ENCODE peak calls at places on chromosomes 1 and 21, in eight cellular contexts. O, R, P, D, A, K, L and W are unnamed samples.

GRCh38 chr1:19676438-19676922 is 11.8 kb downstream of the HTR6 start:
- DNase-seq in O (peak; percentile 82), R (peak; percentile 39), P (peak; percentile 39), D (peak; percentile 69), A (peak; percentile 80), K (peak; percentile 96), L (peak; percentile 84), W (no peak)

GRCh38 chr1:13893456-13893855 is 193.5 kb downstream of the PRDM2 start:
- DNase-seq in O (no peak), R (no peak), P (no peak), D (no peak), A (no peak), K (no peak), L (no peak), W (no peak)

GRCh38 chr1:27555700-27556424 is 48.1 kb downstream of the AHDC1 start:
- DNase-seq in O (no peak), R (no peak), P (no peak), D (peak; percentile 75), A (peak; percentile 82), K (no peak), L (peak; percentile 85), W (peak; percentile 78)

GRCh38 chr1:155309423-155310021 is 856 bp downstream of the FDPS start:
- DNase-seq in O (no peak), R (no peak), P (no peak), D (peak; percentile 33), A (peak; percentile 52), K (no peak), L (peak; percentile 69), W (no peak)

GRCh38 chr1:186574951-186575747 is 105.1 kb downstream of the PTGS2 start:
- DNase-seq in O (no peak), R (peak; percentile 13), P (no peak), D (no peak), A (no peak), K (peak; percentile 35), L (no peak), W (no peak)

GRCh38 chr1:26852701-26853100 is 10.2 kb upstream of the SFN start:
- DNase-seq in O (no peak), R (no peak), P (no peak), D (no peak), A (no peak), K (no peak), L (no peak), W (no peak)

GRCh38 chr21:45506836-45507522 is 35.3 kb downstream of the SLC19A1 start:
- DNase-seq in O (no peak), R (no peak), P (no peak), D (peak; percentile 7), A (peak; percentile 7), K (no peak), L (no peak), W (peak; percentile 11)

GRCh38 chr1:157217486-157217885 is 79.3 kb upstream of the ETV3 start:
- DNase-seq in O (no peak), R (no peak), P (no peak), D (no peak), A (no peak), K (no peak), L (no peak), W (no peak)

GRCh38 chr1:46153732-46154131 is 21.2 kb upstream of the TSPAN1 start:
- DNase-seq in O (no peak), R (no peak), P (no peak), D (no peak), A (no peak), K (no peak), L (no peak), W (no peak)

GRCh38 chr1:47262787-47263413 is 30.9 kb upstream of the TAL1 start:
- DNase-seq in O (no peak), R (peak; percentile 14), P (peak; percentile 29), D (no peak), A (peak; percentile 31), K (peak; percentile 54), L (peak; percentile 66), W (peak; percentile 49)

GRCh38 chr1:228154685-228155571 is 5.2 kb downstream of the GJC2 start:
- DNase-seq in O (no peak), R (no peak), P (no peak), D (peak; percentile 11), A (no peak), K (no peak), L (no peak), W (no peak)

GRCh38 chr1:5479876-5480275 is 512.3 kb downstream of the NPHP4 start:
- DNase-seq in O (no peak), R (no peak), P (no peak), D (no peak), A (no peak), K (no peak), L (no peak), W (no peak)

GRCh38 chr1:64133036-64133435 is 70.4 kb upstream of the UBE2U start:
- DNase-seq in O (no peak), R (peak; percentile 99), P (no peak), D (no peak), A (no peak), K (peak; percentile 100), L (no peak), W (no peak)

GRCh38 chr1:152537496-152537895 is 23.2 kb downstream of the CRCT1 start:
- DNase-seq in O (no peak), R (no peak), P (no peak), D (no peak), A (no peak), K (no peak), L (no peak), W (no peak)

GRCh38 chr1:12626888-12627287 is 8.9 kb upstream of the DHRS3 start:
- DNase-seq in O (no peak), R (no peak), P (no peak), D (no peak), A (no peak), K (no peak), L (no peak), W (no peak)

GRCh38 chr1:232635778-232636356 is 5.9 kb upstream of the SIPA1L2 start:
- DNase-seq in O (no peak), R (peak; percentile 25), P (peak; percentile 61), D (no peak), A (no peak), K (peak; percentile 71), L (no peak), W (no peak)

GRCh38 chr1:161506336-161507223 is 1.3 kb downstream of the FCGR2A start:
- DNase-seq in O (no peak), R (no peak), P (no peak), D (peak; percentile 25), A (peak; percentile 51), K (peak; percentile 70), L (no peak), W (no peak)

GRCh38 chr1:181089017-181089776 is 697 bp downstream of the IER5 start:
- DNase-seq in O (peak; percentile 69), R (no peak), P (no peak), D (peak; percentile 39), A (peak; percentile 48), K (no peak), L (no peak), W (peak; percentile 60)

GRCh38 chr1:232193451-232193783 is 436.5 kb downstream of the SIPA1L2 start:
- DNase-seq in O (no peak), R (no peak), P (no peak), D (no peak), A (no peak), K (no peak), L (no peak), W (no peak)

GRCh38 chr1:76595024-76595423 is 272.3 kb upstream of the ST6GALNAC5 start:
- DNase-seq in O (no peak), R (no peak), P (no peak), D (no peak), A (no peak), K (no peak), L (peak; percentile 64), W (no peak)